ENCODE peak calls at places on chromosomes 16 and 17, in six cellular contexts. D is effector memory CD4-positive, alpha-beta T cell; X is Panc1; P is uterus; M is sigmoid colon; W is IMR-90. A is an unnamed sample.

GRCh38 chr17:45149669-45150603 is 1.7 kb downstream of the HEXIM1 start:
- DNase-seq in D (no peak), X (no peak), P (peak), M (peak), W (peak), A (no peak)

GRCh38 chr17:45096141-45096540 is 35.0 kb downstream of the NMT1 start:
- DNase-seq in D (no peak), X (no peak), P (no peak), M (no peak), W (peak), A (no peak)

GRCh38 chr16:71344315-71344905 is 14.1 kb upstream of the CALB2 start:
- DNase-seq in D (no peak), X (no peak), P (no peak), M (no peak), W (no peak), A (no peak)

GRCh38 chr17:22718689-22719088 is 1026.4 kb downstream of the KCNJ18 start:
- DNase-seq in D (no peak), X (no peak), P (no peak), M (no peak), W (no peak), A (no peak)

GRCh38 chr17:32722733-32723132 is 154.2 kb downstream of the MYO1D start:
- DNase-seq in D (no peak), X (no peak), P (no peak), M (no peak), W (no peak), A (no peak)

GRCh38 chr16:86018487-86018886 is 119.5 kb downstream of the IRF8 start:
- DNase-seq in D (no peak), X (no peak), P (no peak), M (peak), W (peak), A (no peak)

GRCh38 chr16:52861614-52862022 is 191.1 kb downstream of the CHD9NB start:
- DNase-seq in D (no peak), X (no peak), P (no peak), M (no peak), W (no peak), A (no peak)

GRCh38 chr17:14067347-14067746 is 2.0 kb upstream of the COX10 start:
- DNase-seq in D (no peak), X (no peak), P (no peak), M (no peak), W (no peak), A (no peak)

GRCh38 chr17:8109669-8110455 is 8.5 kb downstream of the ALOXE3 start:
- DNase-seq in D (peak), X (no peak), P (peak), M (no peak), W (no peak), A (no peak)

GRCh38 chr16:19140392-19140791 is 26.6 kb downstream of the ITPRIPL2 start:
- DNase-seq in D (no peak), X (no peak), P (no peak), M (no peak), W (no peak), A (no peak)

GRCh38 chr17:46780003-46780373 is 38.5 kb downstream of the WNT3 start:
- DNase-seq in D (no peak), X (no peak), P (no peak), M (no peak), W (no peak), A (no peak)

GRCh38 chr17:46785696-46786095 is 32.8 kb downstream of the WNT3 start:
- DNase-seq in D (no peak), X (no peak), P (no peak), M (no peak), W (no peak), A (no peak)

GRCh38 chr17:46782250-46782953 is 36.1 kb downstream of the WNT3 start:
- DNase-seq in D (no peak), X (no peak), P (no peak), M (no peak), W (no peak), A (no peak)

GRCh38 chr17:46787478-46787877 is 31.0 kb downstream of the WNT3 start:
- DNase-seq in D (no peak), X (no peak), P (no peak), M (no peak), W (no peak), A (no peak)

DNA sequence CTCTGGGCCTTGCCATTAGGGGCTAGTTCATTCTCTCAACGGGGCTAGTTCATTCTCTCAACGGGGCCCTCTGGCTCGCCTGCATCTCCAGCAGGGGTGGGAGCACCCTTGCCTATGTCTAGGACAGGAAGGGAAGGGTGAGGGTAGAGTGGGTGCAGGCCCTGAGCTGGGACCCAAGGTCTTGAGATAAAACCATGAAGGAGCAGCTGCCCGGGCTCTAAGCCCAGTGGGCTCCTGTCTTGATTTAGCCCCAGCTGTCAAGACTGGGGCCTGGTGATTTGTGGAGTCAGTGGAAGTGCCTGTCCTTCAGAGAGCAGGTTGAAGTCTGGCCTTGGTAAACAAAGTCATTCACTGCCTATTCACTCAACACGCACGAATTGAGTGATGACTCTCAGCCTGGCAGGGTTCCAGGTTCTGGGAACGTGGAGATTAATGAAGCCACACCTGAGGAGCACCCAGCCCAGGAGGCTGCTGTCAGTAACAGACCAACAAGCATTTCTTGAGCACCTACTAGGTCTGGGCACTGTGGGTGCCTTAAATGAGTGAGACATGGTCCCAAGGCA is 35.4 kb downstream of the WNT3 start:
- DNase-seq in D (no peak), X (no peak), P (no peak), M (no peak), W (no peak), A (no peak)
- H3K27ac ChIP-seq in D (no peak), X (no peak), P (no peak), M (no peak), W (no peak), A (no peak)

GRCh38 chr17:39737761-39738567 is at the start of gene GRB7:
- DNase-seq in D (no peak), X (no peak), P (peak), M (no peak), W (no peak), A (no peak)

GRCh38 chr17:39737331-39737760 is 392 bp upstream of the GRB7 start:
- DNase-seq in D (no peak), X (no peak), P (no peak), M (no peak), W (no peak), A (no peak)

GRCh38 chr17:39738568-39738901 is 797 bp downstream of the GRB7 start:
- DNase-seq in D (peak), X (no peak), P (no peak), M (no peak), W (no peak), A (no peak)

GRCh38 chr17:39736319-39737165 is 1.2 kb upstream of the GRB7 start:
- DNase-seq in D (no peak), X (no peak), P (no peak), M (no peak), W (no peak), A (no peak)

DNA sequence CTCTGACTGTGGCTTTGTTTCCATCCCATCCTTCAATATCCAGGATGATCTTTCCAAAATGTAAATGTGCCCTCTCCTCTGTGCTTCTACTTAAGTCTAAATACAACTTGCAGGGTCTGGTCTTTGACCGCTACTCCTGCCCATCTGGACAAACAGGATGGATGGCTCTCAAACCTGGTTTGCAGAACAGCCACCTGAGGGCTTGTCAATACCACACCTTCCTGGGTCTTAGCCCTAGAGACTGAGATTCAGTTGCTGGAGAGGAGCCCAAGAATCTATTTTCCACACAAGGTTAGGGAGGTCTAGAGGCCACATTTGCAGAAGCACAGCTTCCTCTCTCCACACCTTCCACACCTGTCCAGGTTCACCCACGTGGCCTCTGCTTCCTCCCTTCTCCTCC is 1.9 kb upstream of the GRB7 start:
- DNase-seq in D (no peak), X (no peak), P (no peak), M (no peak), W (no peak), A (no peak)
- H3K27ac ChIP-seq in D (no peak), X (no peak), P (no peak), M (no peak), W (no peak), A (no peak)

DNA sequence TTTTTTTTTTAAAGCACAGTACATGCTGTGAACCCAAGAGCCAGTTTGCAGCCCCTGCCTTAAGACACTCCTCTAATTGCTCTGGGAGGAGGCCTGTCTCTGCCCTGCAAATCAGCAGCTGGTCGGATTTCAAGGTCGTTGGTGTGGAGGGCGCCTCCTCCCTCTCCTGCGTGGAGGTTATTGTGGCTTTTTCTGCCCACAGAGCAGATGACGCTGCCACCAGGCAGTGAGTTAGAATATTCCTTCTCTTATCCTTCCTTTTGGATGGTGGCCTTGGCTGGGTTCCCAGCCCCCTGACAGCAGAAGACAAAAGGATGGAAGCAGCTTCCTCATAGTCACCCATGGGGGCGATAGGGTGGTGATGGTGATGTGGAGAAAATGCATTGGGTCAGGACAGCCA is 131.2 kb downstream of the PRKCB start:
- DNase-seq in D (no peak), X (no peak), P (no peak), M (no peak), W (no peak), A (no peak)
- H3K27ac ChIP-seq in D (no peak), X (no peak), P (no peak), M (no peak), W (no peak), A (no peak)

DNA sequence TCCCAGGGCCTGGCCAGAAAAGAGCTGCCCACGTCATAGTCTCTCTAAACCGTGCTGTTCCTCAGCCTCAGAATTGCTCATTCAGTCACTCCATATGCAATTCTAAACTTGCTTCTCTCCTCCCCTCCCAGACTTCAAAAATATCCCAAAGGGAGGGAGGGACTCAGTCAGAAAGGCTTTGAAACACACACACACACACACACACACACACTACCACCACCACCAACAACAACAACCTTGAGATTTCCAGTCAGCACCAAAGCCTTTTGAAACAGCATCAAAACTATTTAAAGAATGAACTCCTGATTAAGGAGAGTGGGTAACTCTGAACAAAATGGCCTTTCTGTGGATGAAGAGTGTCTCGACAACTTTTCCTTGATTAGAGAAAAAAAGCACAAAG is 16.4 kb downstream of the NOS2 start:
- DNase-seq in D (no peak), X (no peak), P (no peak), M (no peak), W (no peak), A (no peak)
- H3K27ac ChIP-seq in D (no peak), X (no peak), P (no peak), M (no peak), W (no peak), A (no peak)

DNA sequence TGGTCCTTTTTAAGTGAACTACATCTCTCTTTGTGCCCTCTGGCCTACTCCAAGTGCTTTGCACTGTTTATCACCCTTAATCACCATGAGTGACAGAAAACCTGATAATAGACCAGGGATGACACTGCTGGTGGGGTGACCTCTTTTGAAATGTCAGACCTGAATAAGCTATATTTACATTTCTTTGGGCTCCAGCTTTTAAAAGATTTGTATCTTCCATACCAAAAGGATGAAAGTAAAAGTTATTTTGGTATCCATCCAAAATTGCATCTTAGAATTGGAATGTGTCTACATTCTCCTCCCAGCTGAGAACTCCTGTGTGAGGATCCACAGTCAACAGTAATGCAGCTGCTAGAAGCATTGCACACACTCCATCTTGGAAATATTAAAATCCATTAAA is 370.0 kb downstream of the CDH11 start:
- DNase-seq in D (no peak), X (no peak), P (no peak), M (no peak), W (peak), A (no peak)
- H3K27ac ChIP-seq in D (no peak), X (no peak), P (no peak), M (no peak), W (peak), A (no peak)

DNA sequence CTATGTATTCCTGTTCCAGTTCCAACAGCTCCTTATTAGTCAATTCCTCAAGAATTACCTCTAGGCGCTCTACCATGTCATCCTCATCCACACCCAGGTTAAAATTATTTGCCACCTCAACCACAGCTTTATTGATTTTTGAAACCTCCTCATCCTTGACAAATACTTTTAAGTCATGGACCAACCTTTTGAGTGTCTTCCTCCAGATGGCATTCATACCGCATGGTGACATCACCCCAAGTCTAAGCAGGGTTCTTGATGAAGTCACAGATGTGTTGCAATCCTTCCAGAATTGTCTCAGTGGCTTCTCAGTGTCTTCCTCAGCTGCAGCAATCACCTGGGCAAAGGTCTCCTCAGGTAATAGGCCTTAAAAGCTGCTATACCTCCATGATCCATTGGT is 40.1 kb downstream of the BCL7C start:
- DNase-seq in D (no peak), X (no peak), P (no peak), M (no peak), W (peak), A (peak)
- H3K27ac ChIP-seq in D (no peak), X (no peak), P (no peak), M (no peak), W (no peak), A (peak)

GRCh38 chr16:58393138-58393504 is 850 bp downstream of the GINS3 start:
- DNase-seq in D (no peak), X (no peak), P (no peak), M (no peak), W (no peak), A (no peak)
- H3K27ac ChIP-seq in D (peak), X (peak), P (peak), M (peak), W (no peak), A (peak)

GRCh38 chr17:40124279-40125141 is 2.7 kb downstream of the MSL1 start:
- DNase-seq in D (no peak), X (no peak), P (no peak), M (no peak), W (peak), A (no peak)
- H3K27ac ChIP-seq in D (peak), X (peak), P (peak), M (peak), W (peak), A (peak)

DNA sequence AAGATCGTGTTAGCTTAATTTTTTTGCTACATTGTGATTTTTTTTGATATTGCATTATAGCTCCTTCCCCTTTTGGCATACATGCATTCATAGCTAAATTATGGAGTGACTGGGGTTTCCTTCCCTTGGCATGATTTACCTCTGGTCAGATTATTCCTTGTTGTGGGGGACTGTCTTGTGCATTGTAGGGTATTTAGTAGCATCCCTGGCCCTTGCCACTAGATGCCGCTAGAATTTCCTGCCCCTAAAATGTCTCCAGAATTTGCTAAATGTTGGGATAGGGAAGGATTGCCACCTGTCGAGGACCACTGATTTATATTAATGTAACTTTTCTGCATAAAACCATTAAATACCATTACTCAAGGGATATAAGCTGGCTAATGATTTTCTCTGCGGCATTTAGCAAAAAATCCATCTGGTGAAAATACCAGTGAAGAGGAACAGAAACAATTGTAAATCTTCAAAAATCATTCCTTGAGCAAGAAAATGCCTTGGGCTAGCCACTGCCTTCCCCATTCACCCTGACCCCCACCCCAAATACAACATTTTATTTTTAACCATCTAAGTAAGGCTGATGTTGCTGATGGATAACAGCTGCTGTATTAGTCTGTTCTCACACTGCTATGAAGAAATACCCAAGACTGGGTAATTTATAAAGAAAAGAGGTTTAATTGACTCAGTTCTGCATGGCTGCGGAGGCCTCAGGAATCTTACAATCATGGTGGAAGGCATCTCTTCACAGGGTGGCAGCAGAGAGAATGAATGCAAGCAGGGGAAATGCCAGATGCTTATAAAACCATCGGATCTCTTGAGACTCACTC is 195.2 kb downstream of the MAP2K6 start:
- DNase-seq in D (no peak), X (no peak), P (no peak), M (no peak), W (peak), A (no peak)
- H3K27ac ChIP-seq in D (no peak), X (no peak), P (no peak), M (no peak), W (peak), A (peak)